ENCODE peak calls at places on chromosomes 4 and X, in six cellular contexts. E is CD4-positive, alpha-beta T cell; M is IMR-90; U is adipocyte; J is lower lobe of right lung; B is Karpas-422. N is an unnamed sample.

GRCh38 chr4:92175250-92175649 is 128.5 kb upstream of the GRID2 start:
- DNase-seq in E (no peak), M (no peak), U (no peak), J (no peak), B (no peak), N (no peak)

GRCh38 chrX:132090370-132091152 is 37.3 kb downstream of the FRMD7 start:
- DNase-seq in E (no peak), M (no peak), U (no peak), J (no peak), B (peak; percentile 38), N (no peak)

GRCh38 chr4:2354127-2354526 is 64.3 kb downstream of the ZFYVE28 start:
- DNase-seq in E (peak; percentile 26), M (no peak), U (peak; percentile 28), J (peak; percentile 28), B (peak; percentile 64), N (no peak)

GRCh38 chr4:73257242-73257994 is 1.2 kb downstream of the ANKRD17 start:
- DNase-seq in E (peak; percentile 50), M (peak; percentile 85), U (peak; percentile 94), J (peak; percentile 69), B (peak; percentile 85), N (peak; percentile 30)

GRCh38 chr4:48047421-48047844 is 30.9 kb downstream of the NIPAL1 start:
- DNase-seq in E (peak; percentile 5), M (no peak), U (no peak), J (no peak), B (peak; percentile 90), N (peak; percentile 4)

GRCh38 chr4:149901128-149901527 is 85.5 kb upstream of the IQCM start:
- DNase-seq in E (no peak), M (no peak), U (no peak), J (no peak), B (no peak), N (no peak)

GRCh38 chr4:80138556-80139538 is 58.5 kb upstream of the PRDM8 start:
- DNase-seq in E (peak; percentile 46), M (peak; percentile 82), U (peak; percentile 36), J (no peak), B (no peak), N (peak; percentile 29)

GRCh38 chr4:17636696-17637351 is 22.4 kb downstream of the MED28 start:
- DNase-seq in E (peak; percentile 66), M (peak; percentile 69), U (peak; percentile 90), J (peak; percentile 83), B (peak; percentile 95), N (peak; percentile 56)

GRCh38 chrX:88621278-88621677 is 125.7 kb upstream of the CPXCR1 start:
- DNase-seq in E (no peak), M (no peak), U (no peak), J (no peak), B (no peak), N (no peak)

GRCh38 chr4:111855308-111855707 is 289.9 kb upstream of the FAM241A start:
- DNase-seq in E (no peak), M (no peak), U (no peak), J (no peak), B (no peak), N (no peak)

GRCh38 chr4:56648245-56649151 is 32.6 kb downstream of the HOPX start:
- DNase-seq in E (no peak), M (no peak), U (no peak), J (no peak), B (no peak), N (no peak)

GRCh38 chr4:2824329-2825183 is 19.1 kb upstream of the ADD1 start:
- DNase-seq in E (no peak), M (no peak), U (no peak), J (peak; percentile 41), B (no peak), N (no peak)

GRCh38 chr4:22500128-22500611 is 15.7 kb downstream of the ADGRA3 start:
- DNase-seq in E (no peak), M (no peak), U (no peak), J (no peak), B (no peak), N (no peak)

GRCh38 chr4:72613959-72614358 is 44.9 kb upstream of the ADAMTS3 start:
- DNase-seq in E (no peak), M (no peak), U (no peak), J (no peak), B (no peak), N (no peak)

GRCh38 chrX:14591976-14592375 is 62.6 kb downstream of the GLRA2 start:
- DNase-seq in E (no peak), M (no peak), U (no peak), J (no peak), B (no peak), N (no peak)

GRCh38 chrX:120795301-120795700 is 80.4 kb downstream of the CT47B1 start:
- DNase-seq in E (no peak), M (no peak), U (peak; percentile 32), J (no peak), B (no peak), N (no peak)

GRCh38 chr4:160611181-160611580 is 1508.3 kb downstream of the RAPGEF2 start:
- DNase-seq in E (no peak), M (no peak), U (no peak), J (no peak), B (no peak), N (no peak)

GRCh38 chr4:666822-667544 is 7.1 kb downstream of the ATP5ME start:
- DNase-seq in E (no peak), M (no peak), U (no peak), J (peak; percentile 44), B (no peak), N (no peak)

GRCh38 chrX:39827959-39828358 is 269.8 kb downstream of the BCOR start:
- DNase-seq in E (no peak), M (no peak), U (no peak), J (no peak), B (peak; percentile 91), N (no peak)

GRCh38 chrX:27890611-27891010 is 82.8 kb downstream of the MAGEB10 start:
- DNase-seq in E (no peak), M (peak; percentile 82), U (peak; percentile 59), J (no peak), B (no peak), N (no peak)

DNA sequence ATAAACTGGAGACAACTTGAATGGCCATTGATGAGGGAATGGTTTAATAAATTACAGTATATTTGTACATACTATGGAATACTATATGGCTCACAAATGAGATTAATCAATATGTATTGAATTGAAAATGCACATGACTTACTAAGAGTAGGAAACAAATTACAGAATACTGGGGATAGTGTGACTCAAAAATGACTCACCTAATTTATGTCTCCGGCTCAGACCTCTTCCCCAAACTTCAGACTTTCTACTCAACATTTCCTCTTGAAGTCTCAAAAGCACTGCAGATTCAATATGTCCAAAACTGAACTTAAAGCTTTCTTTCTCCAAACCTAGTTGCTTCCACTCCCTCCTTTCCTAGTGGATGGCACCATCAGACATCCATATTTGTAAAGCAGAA is 28.8 kb upstream of the GRIA3 start:
- DNase-seq in E (no peak), M (no peak), U (no peak), J (no peak), B (no peak), N (no peak)
- H3K9me3 ChIP-seq in E (no peaks in the 10 kb centered on the region), M (no peaks in the 10 kb centered on the region), U (no peaks in the 10 kb centered on the region), J (no peaks in the 10 kb centered on the region), B (peaks cover 10% of the 10 kb centered on the region), N (no peaks in the 10 kb centered on the region)

DNA sequence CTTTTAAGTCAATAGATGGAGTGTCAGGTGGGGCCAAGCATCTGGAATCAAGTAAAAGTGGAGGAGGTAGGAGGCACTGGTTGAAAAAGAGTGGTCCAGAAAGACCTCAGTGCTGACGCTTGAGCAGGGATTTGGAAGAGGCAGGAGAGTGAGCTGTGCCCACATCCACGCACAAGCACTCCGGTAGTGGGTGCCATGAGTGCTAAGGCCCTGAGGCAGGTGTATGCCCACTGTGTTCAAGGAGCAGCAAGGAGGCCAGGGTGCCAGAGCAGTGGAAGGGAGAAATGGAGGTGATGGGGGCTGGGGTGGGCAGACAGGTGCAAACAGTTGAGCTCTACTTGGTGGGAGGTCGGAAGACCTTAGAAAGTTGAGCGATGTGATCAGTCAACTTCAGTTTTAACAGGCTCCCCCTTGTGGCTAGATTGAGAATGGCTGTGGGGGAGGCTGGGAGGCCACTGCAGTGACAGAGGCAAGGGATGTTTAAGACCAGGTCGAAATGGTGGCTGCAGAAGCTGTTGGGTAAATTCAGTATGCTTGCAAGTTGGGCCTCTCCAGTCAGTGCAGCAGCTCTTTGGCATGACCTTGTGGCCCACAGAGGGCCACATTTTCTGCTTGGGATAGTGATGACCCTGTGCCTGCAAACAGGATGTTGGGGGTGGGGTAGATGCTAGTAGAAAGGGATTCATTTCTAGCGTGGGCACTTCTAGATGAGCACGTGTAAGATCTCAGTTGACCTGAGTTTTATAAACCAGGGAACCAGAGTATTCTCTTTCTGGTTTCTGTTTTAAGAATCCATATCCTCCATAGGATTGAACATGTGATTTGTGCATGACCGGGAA is 12.7 kb downstream of the TKTL1 start:
- DNase-seq in E (peak; percentile 76), M (peak; percentile 10), U (peak; percentile 60), J (peak; percentile 52), B (peak; percentile 90), N (peak; percentile 50)
- H3K9me3 ChIP-seq in E (no peaks in the 10 kb centered on the region), M (no peaks in the 10 kb centered on the region), U (no peaks in the 10 kb centered on the region), J (no peaks in the 10 kb centered on the region), B (no peaks in the 10 kb centered on the region), N (no peaks in the 10 kb centered on the region)

DNA sequence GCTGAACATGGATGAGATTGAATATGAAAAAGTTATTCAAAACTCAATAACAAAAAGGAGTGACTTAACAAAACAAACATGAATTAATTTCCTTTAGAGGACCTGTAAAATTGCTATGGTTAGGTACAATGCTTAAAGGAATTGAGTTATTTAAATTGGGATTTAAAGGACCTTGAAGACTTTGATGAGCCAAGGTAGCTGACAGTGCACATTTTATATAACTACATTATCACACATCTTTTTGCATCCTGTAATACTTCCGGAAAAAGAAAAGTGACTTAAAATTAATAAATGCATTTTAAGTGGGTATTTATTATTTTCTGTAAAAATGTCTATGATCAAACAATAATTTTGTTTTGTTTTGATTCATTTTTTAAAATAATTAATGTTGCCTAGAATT is 964.8 kb upstream of the SLIT2 start:
- DNase-seq in E (no peak), M (no peak), U (no peak), J (no peak), B (no peak), N (no peak)
- H3K9me3 ChIP-seq in E (no peaks in the 10 kb centered on the region), M (no peaks in the 10 kb centered on the region), U (peaks cover 8% of the 10 kb centered on the region), J (no peaks in the 10 kb centered on the region), B (peaks cover 14% of the 10 kb centered on the region), N (no peaks in the 10 kb centered on the region)

GRCh38 chrX:500481-501010 is 113.8 kb upstream of the PPP2R3B start:
- DNase-seq in E (no peak), M (no peak), U (no peak), J (no peak), B (no peak), N (no peak)

GRCh38 chrX:499870-500364 is 113.2 kb upstream of the PPP2R3B start:
- DNase-seq in E (no peak), M (no peak), U (no peak), J (no peak), B (no peak), N (no peak)

GRCh38 chrX:497201-497710 is 110.5 kb upstream of the PPP2R3B start:
- DNase-seq in E (no peak), M (no peak), U (no peak), J (no peak), B (no peak), N (no peak)
- H3K9me3 ChIP-seq in E (no peaks in the 10 kb centered on the region), M (peaks cover 34% of the 10 kb centered on the region), U (no peaks in the 10 kb centered on the region), J (no peaks in the 10 kb centered on the region), B (no peaks in the 10 kb centered on the region), N (no peaks in the 10 kb centered on the region)